ENCODE peak calls at places on chromosomes 1 and 21, in seven cellular contexts. One of them, this sample, is unnamed.

GRCh38 chr1:234684854-234685253 is 74.9 kb upstream of the IRF2BP2 start:
- DNase-seq in left lung: no peak
- DNase-seq in progenitor cell of endocrine pancreas: no peak
- DNase-seq in cardiac muscle cell: no peak
- DNase-seq in heart right ventricle: no peak
- DNase-seq in activated CD8-positive, alpha-beta T cell treated with anti-CD3 and anti-CD28 coated beads for 36 hours: no peak
- DNase-seq in psoas muscle: no peak
- DNase-seq in this sample: peak; percentile 60

GRCh38 chr1:181630398-181630797 is 147.1 kb downstream of the CACNA1E start:
- DNase-seq in cardiac muscle cell: no peak
- DNase-seq in heart right ventricle: no peak
- DNase-seq in progenitor cell of endocrine pancreas: no peak
- DNase-seq in psoas muscle: no peak
- DNase-seq in left lung: no peak
- DNase-seq in activated CD8-positive, alpha-beta T cell treated with anti-CD3 and anti-CD28 coated beads for 36 hours: no peak
- DNase-seq in this sample: no peak

GRCh38 chr21:45874716-45875415 is 106.7 kb upstream of the COL6A1 start:
- DNase-seq in activated CD8-positive, alpha-beta T cell treated with anti-CD3 and anti-CD28 coated beads for 36 hours: no peak
- DNase-seq in heart right ventricle: no peak
- DNase-seq in psoas muscle: peak; percentile 82
- DNase-seq in cardiac muscle cell: no peak
- DNase-seq in progenitor cell of endocrine pancreas: no peak
- DNase-seq in left lung: peak; percentile 66
- DNase-seq in this sample: peak; percentile 94

GRCh38 chr1:28243685-28244439 is 7.9 kb downstream of the ATP5IF1 start:
- DNase-seq in cardiac muscle cell: no peak
- DNase-seq in psoas muscle: no peak
- DNase-seq in left lung: no peak
- DNase-seq in progenitor cell of endocrine pancreas: no peak
- DNase-seq in heart right ventricle: no peak
- DNase-seq in activated CD8-positive, alpha-beta T cell treated with anti-CD3 and anti-CD28 coated beads for 36 hours: no peak
- DNase-seq in this sample: no peak

GRCh38 chr21:23496729-23497128 is 2110.6 kb downstream of the MRPL39 start:
- DNase-seq in psoas muscle: no peak
- DNase-seq in progenitor cell of endocrine pancreas: no peak
- DNase-seq in heart right ventricle: no peak
- DNase-seq in left lung: no peak
- DNase-seq in activated CD8-positive, alpha-beta T cell treated with anti-CD3 and anti-CD28 coated beads for 36 hours: no peak
- DNase-seq in cardiac muscle cell: no peak
- DNase-seq in this sample: no peak

GRCh38 chr21:27382404-27382803 is 415.5 kb upstream of the ADAMTS5 start:
- DNase-seq in activated CD8-positive, alpha-beta T cell treated with anti-CD3 and anti-CD28 coated beads for 36 hours: no peak
- DNase-seq in psoas muscle: no peak
- DNase-seq in heart right ventricle: no peak
- DNase-seq in left lung: no peak
- DNase-seq in progenitor cell of endocrine pancreas: no peak
- DNase-seq in cardiac muscle cell: no peak
- DNase-seq in this sample: no peak

GRCh38 chr21:19553930-19554615 is 1150.5 kb upstream of the TMPRSS15 start:
- DNase-seq in progenitor cell of endocrine pancreas: no peak
- DNase-seq in activated CD8-positive, alpha-beta T cell treated with anti-CD3 and anti-CD28 coated beads for 36 hours: no peak
- DNase-seq in heart right ventricle: no peak
- DNase-seq in psoas muscle: no peak
- DNase-seq in left lung: no peak
- DNase-seq in cardiac muscle cell: peak; percentile 1
- DNase-seq in this sample: no peak

GRCh38 chr1:54225986-54226559 is 26.1 kb downstream of the MRPL37 start:
- DNase-seq in heart right ventricle: no peak
- DNase-seq in left lung: no peak
- DNase-seq in progenitor cell of endocrine pancreas: no peak
- DNase-seq in activated CD8-positive, alpha-beta T cell treated with anti-CD3 and anti-CD28 coated beads for 36 hours: no peak
- DNase-seq in cardiac muscle cell: no peak
- DNase-seq in psoas muscle: no peak
- DNase-seq in this sample: no peak

GRCh38 chr1:167258858-167259257 is 38.2 kb downstream of the POU2F1 start:
- DNase-seq in cardiac muscle cell: no peak
- DNase-seq in heart right ventricle: no peak
- DNase-seq in left lung: no peak
- DNase-seq in progenitor cell of endocrine pancreas: no peak
- DNase-seq in activated CD8-positive, alpha-beta T cell treated with anti-CD3 and anti-CD28 coated beads for 36 hours: no peak
- DNase-seq in psoas muscle: no peak
- DNase-seq in this sample: no peak

GRCh38 chr1:162463021-162463420 is 34.6 kb upstream of the UHMK1 start:
- DNase-seq in cardiac muscle cell: no peak
- DNase-seq in psoas muscle: no peak
- DNase-seq in left lung: no peak
- DNase-seq in progenitor cell of endocrine pancreas: no peak
- DNase-seq in heart right ventricle: no peak
- DNase-seq in activated CD8-positive, alpha-beta T cell treated with anti-CD3 and anti-CD28 coated beads for 36 hours: no peak
- DNase-seq in this sample: peak; percentile 43

GRCh38 chr21:31117046-31117916 is 79.0 kb upstream of the KRTAP19-8 start:
- DNase-seq in cardiac muscle cell: no peak
- DNase-seq in heart right ventricle: no peak
- DNase-seq in progenitor cell of endocrine pancreas: no peak
- DNase-seq in left lung: no peak
- DNase-seq in psoas muscle: no peak
- DNase-seq in activated CD8-positive, alpha-beta T cell treated with anti-CD3 and anti-CD28 coated beads for 36 hours: no peak
- DNase-seq in this sample: peak; percentile 80

GRCh38 chr1:235992868-235993267 is 72.0 kb downstream of the NID1 start:
- DNase-seq in left lung: no peak
- DNase-seq in heart right ventricle: no peak
- DNase-seq in psoas muscle: no peak
- DNase-seq in activated CD8-positive, alpha-beta T cell treated with anti-CD3 and anti-CD28 coated beads for 36 hours: no peak
- DNase-seq in cardiac muscle cell: no peak
- DNase-seq in progenitor cell of endocrine pancreas: no peak
- DNase-seq in this sample: no peak

GRCh38 chr1:235993652-235994051 is 71.2 kb downstream of the NID1 start:
- DNase-seq in cardiac muscle cell: no peak
- DNase-seq in progenitor cell of endocrine pancreas: no peak
- DNase-seq in left lung: no peak
- DNase-seq in psoas muscle: no peak
- DNase-seq in heart right ventricle: no peak
- DNase-seq in activated CD8-positive, alpha-beta T cell treated with anti-CD3 and anti-CD28 coated beads for 36 hours: no peak
- DNase-seq in this sample: no peak

GRCh38 chr1:235990376-235990795 is 74.5 kb downstream of the NID1 start:
- DNase-seq in psoas muscle: no peak
- DNase-seq in heart right ventricle: no peak
- DNase-seq in progenitor cell of endocrine pancreas: no peak
- DNase-seq in activated CD8-positive, alpha-beta T cell treated with anti-CD3 and anti-CD28 coated beads for 36 hours: no peak
- DNase-seq in cardiac muscle cell: no peak
- DNase-seq in left lung: no peak
- DNase-seq in this sample: peak; percentile 95

GRCh38 chr1:235995511-235995910 is 69.4 kb downstream of the NID1 start:
- DNase-seq in heart right ventricle: no peak
- DNase-seq in activated CD8-positive, alpha-beta T cell treated with anti-CD3 and anti-CD28 coated beads for 36 hours: no peak
- DNase-seq in cardiac muscle cell: no peak
- DNase-seq in psoas muscle: no peak
- DNase-seq in left lung: no peak
- DNase-seq in progenitor cell of endocrine pancreas: no peak
- DNase-seq in this sample: no peak

DNA sequence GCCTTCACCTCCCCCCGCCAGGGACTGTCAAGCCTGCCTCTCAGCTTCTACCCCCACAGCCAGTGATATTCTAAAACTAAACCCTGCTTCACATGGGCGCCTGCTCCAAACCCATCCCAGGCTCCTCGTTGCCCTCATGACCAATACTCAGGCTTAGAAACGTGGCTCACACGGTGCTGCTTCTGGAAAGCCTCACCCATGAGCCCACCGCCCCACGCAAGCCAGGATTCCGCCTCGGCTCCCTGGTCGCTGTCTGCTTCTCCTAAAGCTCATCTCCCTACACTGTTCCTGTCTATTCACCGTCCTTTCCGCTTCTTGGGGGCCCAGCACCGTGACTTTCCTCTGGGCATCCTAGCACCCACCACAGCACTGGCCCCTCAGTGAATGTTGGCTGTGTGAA is 72.5 kb downstream of the NID1 start:
- DNase-seq in left lung: no peak
- DNase-seq in cardiac muscle cell: no peak
- DNase-seq in heart right ventricle: no peak
- DNase-seq in progenitor cell of endocrine pancreas: no peak
- DNase-seq in psoas muscle: no peak
- DNase-seq in activated CD8-positive, alpha-beta T cell treated with anti-CD3 and anti-CD28 coated beads for 36 hours: no peak
- DNase-seq in this sample: no peak
- TF ChIP-seq CTCF in left lung: no peak
- TF ChIP-seq CTCF in cardiac muscle cell: no peak
- TF ChIP-seq CTCF in heart right ventricle: no peak
- TF ChIP-seq CTCF in progenitor cell of endocrine pancreas: no peak
- TF ChIP-seq CTCF in psoas muscle: no peak
- TF ChIP-seq CTCF in activated CD8-positive, alpha-beta T cell treated with anti-CD3 and anti-CD28 coated beads for 36 hours: no peak
- TF ChIP-seq CTCF in this sample: no peak

DNA sequence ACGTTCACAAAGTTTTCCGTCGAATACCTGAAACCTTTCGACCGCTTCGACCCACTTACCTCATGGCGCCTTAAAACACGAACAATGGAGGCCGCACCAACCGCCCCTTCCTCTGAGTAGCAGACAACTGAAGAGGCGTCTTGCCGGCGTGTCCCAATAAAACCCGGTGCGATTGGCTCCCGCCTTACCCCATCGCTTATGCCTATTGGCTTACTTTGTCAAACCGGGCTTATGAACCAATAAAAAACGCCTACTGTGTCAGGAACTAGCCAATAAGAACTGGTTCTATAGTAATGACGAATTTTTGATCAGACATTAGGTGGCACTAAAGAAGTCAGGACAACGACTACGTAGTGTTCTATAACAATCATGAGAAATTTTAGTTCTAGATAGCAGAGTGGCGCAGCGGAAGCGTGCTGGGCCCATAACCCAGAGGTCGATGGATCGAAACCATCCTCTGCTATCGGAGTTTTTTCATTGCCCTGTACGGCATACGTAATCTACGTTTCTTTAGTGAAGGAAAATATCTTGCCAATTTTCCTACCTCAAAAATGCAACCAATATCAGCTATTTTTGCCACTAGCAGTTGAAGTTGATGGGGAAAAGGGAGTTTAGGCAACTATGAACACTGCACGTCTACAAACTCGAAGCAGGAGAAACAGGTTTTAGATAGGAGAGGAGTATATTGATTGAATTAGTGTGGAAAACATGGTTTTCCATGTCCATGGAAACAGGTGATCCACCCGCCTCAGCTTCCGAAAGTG is at the start of gene ILF2:
- DNase-seq in progenitor cell of endocrine pancreas: peak; percentile 89
- DNase-seq in left lung: peak; percentile 97
- DNase-seq in cardiac muscle cell: peak; percentile 99
- DNase-seq in heart right ventricle: peak; percentile 97
- DNase-seq in psoas muscle: peak; percentile 99
- DNase-seq in activated CD8-positive, alpha-beta T cell treated with anti-CD3 and anti-CD28 coated beads for 36 hours: peak; percentile 99
- DNase-seq in this sample: peak; percentile 100
- TF ChIP-seq CTCF in progenitor cell of endocrine pancreas: no peak
- TF ChIP-seq CTCF in left lung: no peak
- TF ChIP-seq CTCF in cardiac muscle cell: peak; percentile 33
- TF ChIP-seq CTCF in heart right ventricle: no peak
- TF ChIP-seq CTCF in psoas muscle: peak; percentile 12
- TF ChIP-seq CTCF in activated CD8-positive, alpha-beta T cell treated with anti-CD3 and anti-CD28 coated beads for 36 hours: no peak
- TF ChIP-seq CTCF in this sample: no peak

GRCh38 chr1:26861889-26862371 is 1.0 kb upstream of the SFN start:
- DNase-seq in cardiac muscle cell: no peak
- DNase-seq in psoas muscle: no peak
- DNase-seq in progenitor cell of endocrine pancreas: no peak
- DNase-seq in left lung: peak; percentile 62
- DNase-seq in heart right ventricle: no peak
- DNase-seq in activated CD8-positive, alpha-beta T cell treated with anti-CD3 and anti-CD28 coated beads for 36 hours: no peak
- DNase-seq in this sample: peak; percentile 16

GRCh38 chr1:26864610-26865480 is 1.9 kb downstream of the SFN start:
- DNase-seq in cardiac muscle cell: peak; percentile 98
- DNase-seq in heart right ventricle: peak; percentile 97
- DNase-seq in left lung: peak; percentile 96
- DNase-seq in activated CD8-positive, alpha-beta T cell treated with anti-CD3 and anti-CD28 coated beads for 36 hours: peak; percentile 95
- DNase-seq in psoas muscle: peak; percentile 99
- DNase-seq in progenitor cell of endocrine pancreas: peak; percentile 94
- DNase-seq in this sample: peak; percentile 96

GRCh38 chr1:26863677-26864060 is 720 bp downstream of the SFN start:
- DNase-seq in left lung: no peak
- DNase-seq in activated CD8-positive, alpha-beta T cell treated with anti-CD3 and anti-CD28 coated beads for 36 hours: no peak
- DNase-seq in heart right ventricle: no peak
- DNase-seq in cardiac muscle cell: no peak
- DNase-seq in psoas muscle: no peak
- DNase-seq in progenitor cell of endocrine pancreas: no peak
- DNase-seq in this sample: no peak

GRCh38 chr1:26861286-26861701 is 1.7 kb upstream of the SFN start:
- DNase-seq in heart right ventricle: no peak
- DNase-seq in progenitor cell of endocrine pancreas: no peak
- DNase-seq in activated CD8-positive, alpha-beta T cell treated with anti-CD3 and anti-CD28 coated beads for 36 hours: no peak
- DNase-seq in psoas muscle: no peak
- DNase-seq in cardiac muscle cell: no peak
- DNase-seq in left lung: no peak
- DNase-seq in this sample: peak; percentile 30

DNA sequence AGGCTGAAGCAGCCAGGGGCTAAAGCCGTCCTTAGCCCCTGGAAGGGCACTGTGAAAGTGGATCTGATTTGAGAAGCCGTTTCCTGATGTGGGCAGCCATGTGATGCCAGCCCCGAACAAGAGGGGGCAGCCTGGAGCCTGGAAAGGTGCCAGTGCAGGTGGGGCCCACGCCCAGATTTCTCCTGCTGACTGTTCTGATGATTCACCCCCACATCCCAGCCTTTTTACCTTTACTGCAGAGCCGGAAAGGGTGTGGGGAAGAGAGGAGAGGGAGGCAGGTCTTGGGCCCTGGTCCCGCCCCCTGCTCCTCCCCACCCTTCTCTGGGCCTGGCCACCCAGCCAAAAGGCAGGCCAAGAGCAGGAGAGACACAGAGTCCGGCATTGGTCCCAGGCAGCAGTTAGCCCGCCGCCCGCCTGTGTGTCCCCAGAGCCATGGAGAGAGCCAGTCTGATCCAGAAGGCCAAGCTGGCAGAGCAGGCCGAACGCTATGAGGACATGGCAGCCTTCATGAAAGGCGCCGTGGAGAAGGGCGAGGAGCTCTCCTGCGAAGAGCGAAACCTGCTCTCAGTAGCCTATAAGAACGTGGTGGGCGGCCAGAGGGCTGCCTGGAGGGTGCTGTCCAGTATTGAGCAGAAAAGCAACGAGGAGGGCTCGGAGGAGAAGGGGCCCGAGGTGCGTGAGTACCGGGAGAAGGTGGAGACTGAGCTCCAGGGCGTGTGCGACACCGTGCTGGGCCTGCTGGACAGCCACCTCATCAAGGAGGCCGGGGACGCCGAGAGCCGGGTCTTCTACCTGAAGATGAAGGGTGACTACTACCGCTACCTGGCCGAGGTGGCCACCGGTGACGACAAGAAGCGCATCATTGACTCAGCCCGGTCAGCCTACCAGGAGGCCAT is at the start of gene SFN:
- DNase-seq in left lung: peak; percentile 79
- DNase-seq in psoas muscle: no peak
- DNase-seq in progenitor cell of endocrine pancreas: no peak
- DNase-seq in heart right ventricle: no peak
- DNase-seq in cardiac muscle cell: no peak
- DNase-seq in activated CD8-positive, alpha-beta T cell treated with anti-CD3 and anti-CD28 coated beads for 36 hours: peak; percentile 77
- DNase-seq in this sample: no peak
- TF ChIP-seq CTCF in left lung: no peak
- TF ChIP-seq CTCF in psoas muscle: peak; percentile 7
- TF ChIP-seq CTCF in progenitor cell of endocrine pancreas: peak; percentile 37
- TF ChIP-seq CTCF in heart right ventricle: no peak
- TF ChIP-seq CTCF in cardiac muscle cell: peak; percentile 20
- TF ChIP-seq CTCF in activated CD8-positive, alpha-beta T cell treated with anti-CD3 and anti-CD28 coated beads for 36 hours: peak; percentile 64
- TF ChIP-seq CTCF in this sample: no peak

DNA sequence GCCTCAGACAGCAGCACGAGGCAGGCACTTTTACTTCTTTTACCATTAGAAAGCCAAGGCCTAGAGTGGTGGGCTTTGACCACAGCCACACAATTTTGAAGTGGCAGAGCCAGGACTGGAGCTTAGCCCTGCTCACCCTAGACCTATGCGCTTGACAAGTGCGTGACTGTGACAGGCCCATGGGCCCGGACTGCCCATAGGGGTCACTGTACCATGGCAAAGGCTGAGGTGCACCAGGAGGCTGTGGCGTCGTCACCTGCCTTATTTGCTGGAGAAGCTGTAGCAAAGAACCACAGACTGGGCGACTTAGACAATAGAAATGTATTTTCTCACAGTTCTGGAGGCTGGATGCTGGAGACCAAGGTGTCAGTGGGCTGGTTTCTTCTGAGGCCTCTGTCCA is 2.6 kb upstream of the TMEM82 start:
- DNase-seq in activated CD8-positive, alpha-beta T cell treated with anti-CD3 and anti-CD28 coated beads for 36 hours: peak; percentile 9
- DNase-seq in left lung: no peak
- DNase-seq in psoas muscle: peak; percentile 49
- DNase-seq in cardiac muscle cell: no peak
- DNase-seq in progenitor cell of endocrine pancreas: no peak
- DNase-seq in heart right ventricle: no peak
- DNase-seq in this sample: no peak
- TF ChIP-seq CTCF in activated CD8-positive, alpha-beta T cell treated with anti-CD3 and anti-CD28 coated beads for 36 hours: no peak
- TF ChIP-seq CTCF in left lung: no peak
- TF ChIP-seq CTCF in psoas muscle: no peak
- TF ChIP-seq CTCF in cardiac muscle cell: peak; percentile 17
- TF ChIP-seq CTCF in progenitor cell of endocrine pancreas: peak; percentile 28
- TF ChIP-seq CTCF in heart right ventricle: no peak
- TF ChIP-seq CTCF in this sample: no peak

This sample was measured in fibroblast of the aortic adventitia.